ENCODE peak calls at places on chromosome 18, in ten cellular contexts. X is stimulated activated CD4-positive, alpha-beta T cell treated with anti-CD3 and anti-CD28 coated beads, Interleukin-4, amount 100 ng/mL, for 48 hours; P is CD8-positive, alpha-beta T cell; N is EL; I is HTR-8/SVneo; C is endothelial cell; H is activated CD8-positive, alpha-beta memory T cell treated with anti-CD3 and anti-CD28 coated beads for 24 hours; A is NCI-H2081; E is fibroblast of villous mesenchyme; G is GM20000. T is an unnamed sample.

GRCh38 chr18:33673689-33674088 is 95.7 kb downstream of the ASXL3 start:
- DNase-seq in P (no peak), G (no peak), I (no peak), A (no peak), N (no peak), C (no peak), X (no peak), E (no peak), H (no peak), T (no peak)

GRCh38 chr18:59566507-59566906 is 130.7 kb downstream of the CCBE1 start:
- DNase-seq in I (no peak), N (peak; percentile 36), C (no peak), E (peak; percentile 97), G (no peak), A (no peak), X (no peak), P (no peak), H (no peak), T (no peak)

GRCh38 chr18:49399003-49399402 is 61.4 kb downstream of the DYM start:
- DNase-seq in A (no peak), C (peak; percentile 9), H (no peak), X (no peak), P (no peak), E (peak; percentile 15), I (no peak), G (peak; percentile 41), N (peak; percentile 51), T (no peak)

GRCh38 chr18:8616026-8616401 is 6.8 kb downstream of the RAB12 start:
- DNase-seq in N (no peak), C (no peak), H (no peak), X (no peak), A (peak; percentile 30), G (no peak), I (no peak), E (no peak), P (no peak), T (no peak)

GRCh38 chr18:14925281-14925709 is 177.3 kb downstream of the ANKRD30B start:
- DNase-seq in E (no peak), N (no peak), I (peak; percentile 18), C (no peak), X (no peak), P (no peak), H (no peak), G (no peak), A (no peak), T (no peak)

GRCh38 chr18:35695384-35695783 is 113.8 kb downstream of the GALNT1 start:
- DNase-seq in I (no peak), X (no peak), N (no peak), A (no peak), C (no peak), H (no peak), E (no peak), P (no peak), G (no peak), T (no peak)

GRCh38 chr18:41982942-41983660 is 28.1 kb downstream of the PIK3C3 start:
- DNase-seq in I (no peak), H (no peak), C (no peak), N (no peak), X (no peak), A (no peak), E (no peak), G (peak; percentile 20), P (no peak), T (no peak)

GRCh38 chr18:61589724-61590065 is 256.5 kb downstream of the CDH20 start:
- DNase-seq in N (peak; percentile 68), E (peak; percentile 88), X (no peak), G (no peak), C (no peak), H (no peak), P (no peak), A (no peak), I (no peak), T (no peak)

GRCh38 chr18:40949138-40949949 is 1005.7 kb upstream of the PIK3C3 start:
- DNase-seq in C (no peak), E (no peak), P (no peak), N (no peak), X (no peak), I (no peak), G (no peak), A (peak; percentile 34), H (no peak), T (no peak)

GRCh38 chr18:75502286-75502685 is 74.8 kb upstream of the SMIM21 start:
- DNase-seq in X (no peak), I (no peak), H (no peak), A (no peak), N (no peak), G (no peak), C (no peak), P (no peak), E (peak; percentile 23), T (no peak)

GRCh38 chr18:8795586-8795985 is 90.2 kb downstream of the MTCL1 start:
- DNase-seq in E (no peak), X (no peak), P (no peak), H (no peak), N (no peak), A (no peak), I (no peak), G (no peak), C (no peak), T (no peak)

GRCh38 chr18:69400976-69401474 is 337 bp downstream of the DOK6 start:
- DNase-seq in C (peak; percentile 53), G (no peak), A (peak; percentile 54), I (no peak), P (no peak), E (peak; percentile 22), N (peak; percentile 3), X (no peak), H (peak; percentile 58), T (peak; percentile 27)

GRCh38 chr18:31497711-31498449 is at the start of gene DSG2:
- DNase-seq in C (peak; percentile 57), E (peak; percentile 12), G (peak; percentile 89), A (peak; percentile 68), H (peak; percentile 60), I (peak; percentile 44), P (no peak), X (peak; percentile 4), N (no peak), T (peak; percentile 67)

GRCh38 chr18:9743200-9744016 is 35.3 kb downstream of the RAB31 start:
- DNase-seq in G (no peak), C (no peak), N (peak; percentile 99), H (no peak), X (no peak), I (peak; percentile 86), E (peak; percentile 96), P (no peak), A (no peak), T (no peak)

GRCh38 chr18:43780782-43781340 is 503.6 kb upstream of the SYT4 start:
- DNase-seq in X (no peak), A (no peak), N (peak; percentile 85), G (no peak), I (peak; percentile 17), P (no peak), E (peak; percentile 62), C (no peak), H (no peak), T (no peak)

GRCh38 chr18:67302043-67302442 is 214.5 kb downstream of the DSEL start:
- DNase-seq in A (no peak), I (no peak), X (no peak), E (peak; percentile 72), C (no peak), N (peak; percentile 46), H (no peak), P (no peak), G (no peak), T (no peak)

GRCh38 chr18:11998182-11998581 is 16.9 kb downstream of the IMPA2 start:
- DNase-seq in N (no peak), C (no peak), P (no peak), I (no peak), G (no peak), E (no peak), X (no peak), H (no peak), A (no peak), T (no peak)

GRCh38 chr18:10776493-10776892 is 250.7 kb downstream of the NAPG start:
- DNase-seq in N (no peak), P (no peak), E (peak; percentile 41), I (no peak), C (no peak), H (no peak), G (no peak), A (no peak), X (no peak), T (no peak)

GRCh38 chr18:32956591-32957310 is 183.9 kb upstream of the KLHL14 start:
- DNase-seq in A (no peak), G (no peak), P (no peak), E (peak; percentile 32), H (no peak), C (no peak), I (no peak), N (no peak), X (no peak), T (no peak)

GRCh38 chr18:76338619-76339245 is 156.3 kb downstream of the ZNF516 start:
- DNase-seq in P (no peak), I (no peak), E (no peak), C (no peak), N (no peak), G (no peak), H (no peak), X (no peak), A (no peak), T (no peak)

GRCh38 chr18:55096261-55097026 is 137.2 kb upstream of the CCDC68 start:
- DNase-seq in X (no peak), A (peak; percentile 8), E (peak; percentile 64), P (no peak), H (no peak), C (peak; percentile 31), I (peak; percentile 14), G (peak; percentile 21), N (peak; percentile 81), T (peak; percentile 12)

GRCh38 chr18:23884712-23885375 is 129.7 kb upstream of the TTC39C start:
- DNase-seq in G (no peak), I (no peak), N (no peak), H (no peak), X (no peak), C (no peak), A (peak; percentile 66), P (no peak), E (no peak), T (no peak)

GRCh38 chr18:28041366-28041765 is 135.6 kb downstream of the CDH2 start:
- DNase-seq in N (no peak), H (no peak), X (no peak), E (peak; percentile 67), C (no peak), P (no peak), A (no peak), G (no peak), I (no peak), T (peak; percentile 72)

GRCh38 chr18:73597832-73598615 is 549.6 kb downstream of the FBXO15 start:
- DNase-seq in A (no peak), X (no peak), N (no peak), C (no peak), I (no peak), H (no peak), P (no peak), E (no peak), G (no peak), T (no peak)

GRCh38 chr18:44679912-44680270 is 797 bp upstream of the SETBP1 start:
- DNase-seq in E (peak; percentile 53), C (peak; percentile 52), H (peak; percentile 74), N (peak; percentile 63), A (peak; percentile 49), G (no peak), P (no peak), I (no peak), X (peak; percentile 24), T (no peak)

GRCh38 chr18:33833847-33834246 is 255.8 kb downstream of the ASXL3 start:
- DNase-seq in A (no peak), C (no peak), X (no peak), I (no peak), N (no peak), G (no peak), P (no peak), H (no peak), E (no peak), T (no peak)

GRCh38 chr18:13243363-13243762 is 24.8 kb downstream of the LDLRAD4 start:
- DNase-seq in G (no peak), I (no peak), P (no peak), N (no peak), E (no peak), X (no peak), A (no peak), C (no peak), H (peak; percentile 15), T (no peak)